ENCODE peak calls at places on chromosomes 4 and X, in ten cellular contexts. J is stimulated activated CD4-positive, alpha-beta T cell treated with anti-CD3 and anti-CD28 coated beads, Interleukin-2, amount 100 ng/mL, for 48 hours; X is activated T-cell treated with anti-CD3 and anti-CD28 coated beads for 1 hour; E is activated CD4-positive, alpha-beta T cell treated with anti-CD3 and anti-CD28 coated beads for 24 hours; C is heart left ventricle; B is Daoy; F is H4; I is neural crest cell; Q is D341Med; G is effector CD4-positive, alpha-beta T cell. L is an unnamed sample.

GRCh38 chr4:109419679-109420078 is 13.9 kb upstream of the SEC24B start:
- DNase-seq in F (no peak), X (no peak), I (no peak), C (no peak), G (no peak), Q (no peak), B (no peak), J (no peak), E (no peak), L (no peak)

GRCh38 chr4:103060453-103061148 is 16.0 kb downstream of the SLC9B2 start:
- DNase-seq in F (no peak), E (no peak), B (no peak), G (no peak), I (no peak), Q (no peak), C (no peak), J (no peak), X (no peak), L (no peak)

GRCh38 chr4:77819409-77819835 is 254 bp upstream of the CNOT6L start:
- DNase-seq in Q (peak), I (no peak), B (no peak), C (no peak), G (no peak), J (no peak), X (no peak), F (no peak), E (no peak), L (no peak)

GRCh38 chrX:51795136-51795535 is 51.9 kb downstream of the GSPT2 start:
- DNase-seq in I (no peak), C (no peak), F (no peak), G (no peak), X (no peak), Q (no peak), J (no peak), E (no peak), B (no peak), L (no peak)

GRCh38 chrX:38879631-38880220 is 78.5 kb downstream of the MID1IP1 start:
- DNase-seq in C (no peak), F (no peak), Q (no peak), X (no peak), J (no peak), B (no peak), E (no peak), I (no peak), G (no peak), L (no peak)

GRCh38 chrX:105211051-105211575 is 9.4 kb downstream of the TEX13A start:
- DNase-seq in J (no peak), E (no peak), F (no peak), G (no peak), X (no peak), B (peak), I (no peak), C (no peak), Q (no peak), L (no peak)

GRCh38 chr4:149897784-149898183 is 82.1 kb upstream of the IQCM start:
- DNase-seq in C (no peak), J (no peak), F (peak), B (peak), G (no peak), I (no peak), E (no peak), Q (peak), X (no peak), L (no peak)

GRCh38 chrX:107676559-107677378 is 48.5 kb downstream of the PRPS1 start:
- DNase-seq in J (peak), I (no peak), X (peak), F (peak), E (no peak), C (peak), Q (peak), B (peak), G (peak), L (peak)

GRCh38 chr4:141497627-141498026 is 138.8 kb upstream of the IL15 start:
- DNase-seq in Q (no peak), G (no peak), E (no peak), C (no peak), J (no peak), X (no peak), B (no peak), F (no peak), I (no peak), L (no peak)

GRCh38 chr4:81663368-81663767 is 191.7 kb upstream of the RASGEF1B start:
- DNase-seq in Q (no peak), G (no peak), E (no peak), C (no peak), F (no peak), X (no peak), I (no peak), J (no peak), B (no peak), L (no peak)

GRCh38 chr4:121192013-121192412 is 27.9 kb upstream of the TNIP3 start:
- DNase-seq in C (no peak), B (no peak), X (no peak), Q (no peak), F (no peak), I (no peak), E (no peak), G (no peak), J (no peak), L (no peak)

L was measured in SIG-M5.